ENCODE peak calls at places on chromosomes 5 and 9, in eight cellular contexts. P is heart right ventricle, R is stomach, S is lower leg skin, H is IMR-90, Z is HAP-1, T is aorta, W is HCT116. L is an unnamed sample.

GRCh38 chr9:92762781-92763708 is 1.6 kb downstream of the BICD2 start:
- DNase-seq in P (no peak), R (no peak), S (peak), H (no peak), Z (no peak), T (no peak), W (no peak), L (no peak)

GRCh38 chr9:122379340-122379739 is 8.5 kb downstream of the PTGS1 start:
- DNase-seq in P (no peak), R (no peak), S (peak), H (no peak), Z (no peak), T (no peak), W (no peak), L (no peak)

GRCh38 chr5:4188704-4189103 is 593.1 kb downstream of the IRX1 start:
- DNase-seq in P (no peak), R (no peak), S (no peak), H (no peak), Z (no peak), T (no peak), W (no peak), L (no peak)

GRCh38 chr5:6827815-6828214 is 114.6 kb downstream of the TENT4A start:
- DNase-seq in P (no peak), R (no peak), S (no peak), H (no peak), Z (no peak), T (no peak), W (no peak), L (no peak)

GRCh38 chr5:53893626-53894025 is 333.2 kb downstream of the NDUFS4 start:
- DNase-seq in P (no peak), R (no peak), S (no peak), H (no peak), Z (no peak), T (no peak), W (no peak), L (no peak)

GRCh38 chr5:151108566-151108965 is 27.7 kb upstream of the TNIP1 start:
- DNase-seq in P (no peak), R (no peak), S (no peak), H (no peak), Z (no peak), T (no peak), W (no peak), L (peak)

GRCh38 chr9:111969622-111970021 is 73.0 kb downstream of the UGCG start:
- DNase-seq in P (no peak), R (no peak), S (no peak), H (no peak), Z (no peak), T (no peak), W (no peak), L (no peak)

GRCh38 chr5:87924451-87924850 is 344.2 kb downstream of the TMEM161B start:
- DNase-seq in P (no peak), R (no peak), S (no peak), H (no peak), Z (no peak), T (no peak), W (no peak), L (no peak)

GRCh38 chr5:14417792-14418765 is 163.5 kb upstream of the OTULINL start:
- DNase-seq in P (no peak), R (no peak), S (no peak), H (peak), Z (no peak), T (no peak), W (no peak), L (no peak)

GRCh38 chr9:114465906-114466900 is 39.1 kb downstream of the WHRN start:
- DNase-seq in P (no peak), R (peak), S (peak), H (no peak), Z (no peak), T (no peak), W (no peak), L (no peak)

GRCh38 chr9:91810286-91810905 is 139.6 kb downstream of the ROR2 start:
- DNase-seq in P (no peak), R (no peak), S (peak), H (no peak), Z (no peak), T (no peak), W (no peak), L (peak)

GRCh38 chr5:31196309-31196708 is 2.8 kb downstream of the CDH6 start:
- DNase-seq in P (no peak), R (no peak), S (no peak), H (peak), Z (peak), T (no peak), W (no peak), L (no peak)

GRCh38 chr9:87447547-87448432 is 49.9 kb upstream of the DAPK1 start:
- DNase-seq in P (no peak), R (no peak), S (no peak), H (no peak), Z (no peak), T (no peak), W (no peak), L (no peak)

GRCh38 chr9:86353591-86354047 is 591 bp downstream of the TUT7 start:
- DNase-seq in P (no peak), R (peak), S (no peak), H (no peak), Z (peak), T (no peak), W (no peak), L (no peak)

GRCh38 chr9:114551750-114552685 is 35.6 kb upstream of the ATP6V1G1 start:
- DNase-seq in P (peak), R (no peak), S (no peak), H (peak), Z (no peak), T (peak), W (peak), L (peak)

GRCh38 chr5:115262066-115262404 is 642 bp downstream of the PGGT1B start:
- DNase-seq in P (no peak), R (no peak), S (no peak), H (peak), Z (peak), T (no peak), W (no peak), L (no peak)

GRCh38 chr5:68681929-68682328 is 411.9 kb upstream of the SLC30A5 start:
- DNase-seq in P (no peak), R (no peak), S (no peak), H (no peak), Z (no peak), T (no peak), W (no peak), L (no peak)

GRCh38 chr9:27565669-27566068 is 7.6 kb downstream of the C9orf72 start:
- DNase-seq in P (no peak), R (no peak), S (no peak), H (no peak), Z (no peak), T (no peak), W (no peak), L (no peak)

GRCh38 chr9:28770827-28771226 is 1197.5 kb upstream of the C9orf72 start:
- DNase-seq in P (no peak), R (no peak), S (no peak), H (no peak), Z (no peak), T (no peak), W (no peak), L (no peak)

GRCh38 chr5:149002761-149003689 is 59.8 kb downstream of the SH3TC2 start:
- DNase-seq in P (no peak), R (no peak), S (no peak), H (peak), Z (no peak), T (no peak), W (no peak), L (no peak)

GRCh38 chr9:93675336-93676150 is 99.2 kb downstream of the PHF2 start:
- DNase-seq in P (peak), R (peak), S (peak), H (no peak), Z (no peak), T (peak), W (no peak), L (peak)

GRCh38 chr9:118401551-118401950 is 697.3 kb downstream of the TLR4 start:
- DNase-seq in P (no peak), R (no peak), S (no peak), H (no peak), Z (no peak), T (no peak), W (no peak), L (no peak)
- H3K4me3 ChIP-seq in P (no peak), R (no peak), S (no peak), H (no peak), Z (no peak), T (no peak), W (no peak), L (no peak)

GRCh38 chr9:131834721-131835120 is 94.8 kb upstream of the RAPGEF1 start:
- DNase-seq in P (no peak), R (no peak), S (no peak), H (no peak), Z (no peak), T (no peak), W (no peak), L (no peak)
- H3K4me3 ChIP-seq in P (no peak), R (no peak), S (no peak), H (no peak), Z (no peak), T (no peak), W (no peak), L (peak)

GRCh38 chr9:77909306-77909705 is 122.3 kb downstream of the GNAQ start:
- DNase-seq in P (no peak), R (no peak), S (no peak), H (no peak), Z (no peak), T (no peak), W (no peak), L (no peak)
- H3K4me3 ChIP-seq in P (no peak), R (no peak), S (no peak), H (no peak), Z (no peak), T (no peak), W (no peak), L (no peak)

GRCh38 chr5:17216974-17217325 is 481 bp upstream of the BASP1 start:
- DNase-seq in P (peak), R (no peak), S (peak), H (peak), Z (peak), T (peak), W (no peak), L (no peak)

GRCh38 chr5:17219006-17219422 is 1.6 kb downstream of the BASP1 start:
- DNase-seq in P (no peak), R (no peak), S (no peak), H (no peak), Z (peak), T (peak), W (no peak), L (no peak)

GRCh38 chr5:17218353-17219005 is 1.0 kb downstream of the BASP1 start:
- DNase-seq in P (peak), R (no peak), S (peak), H (peak), Z (peak), T (peak), W (no peak), L (no peak)

GRCh38 chr5:17217421-17218352 is at the start of gene BASP1:
- DNase-seq in P (peak), R (peak), S (peak), H (peak), Z (peak), T (peak), W (no peak), L (peak)

DNA sequence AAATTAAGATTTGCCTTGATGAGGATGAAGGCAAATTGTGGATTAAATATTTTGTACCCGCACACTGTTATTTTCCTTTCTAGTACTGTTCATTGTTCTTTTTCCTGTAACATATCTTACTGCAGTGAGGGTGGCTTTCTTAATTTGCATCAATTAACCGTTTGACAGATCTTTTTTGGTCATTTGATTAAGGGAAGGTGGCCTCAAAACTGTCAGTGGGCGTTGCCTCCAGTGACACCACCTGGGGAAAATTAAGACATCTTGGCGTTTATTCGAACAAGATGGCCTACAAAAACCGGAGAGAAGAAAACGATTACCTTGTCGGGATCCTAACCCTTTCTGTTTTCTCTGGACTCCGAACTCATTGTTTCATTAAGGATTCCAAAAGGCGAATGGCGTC is 2.0 kb downstream of the BASP1 start:
- DNase-seq in P (no peak), R (no peak), S (no peak), H (no peak), Z (no peak), T (no peak), W (no peak), L (no peak)
- H3K4me3 ChIP-seq in P (no peak), R (no peak), S (no peak), H (peak), Z (peak), T (no peak), W (no peak), L (no peak)

GRCh38 chr9:83535736-83536135 is 2.5 kb downstream of the FRMD3 start:
- DNase-seq in P (no peak), R (no peak), S (no peak), H (no peak), Z (no peak), T (no peak), W (no peak), L (no peak)

GRCh38 chr9:83538172-83538889 is at the start of gene FRMD3:
- DNase-seq in P (peak), R (peak), S (peak), H (peak), Z (no peak), T (peak), W (peak), L (peak)

GRCh38 chr9:83536332-83536731 is 1.9 kb downstream of the FRMD3 start:
- DNase-seq in P (no peak), R (no peak), S (no peak), H (no peak), Z (no peak), T (no peak), W (no peak), L (no peak)

GRCh38 chr9:83537331-83538171 is 650 bp downstream of the FRMD3 start:
- DNase-seq in P (peak), R (no peak), S (no peak), H (no peak), Z (no peak), T (no peak), W (no peak), L (no peak)

DNA sequence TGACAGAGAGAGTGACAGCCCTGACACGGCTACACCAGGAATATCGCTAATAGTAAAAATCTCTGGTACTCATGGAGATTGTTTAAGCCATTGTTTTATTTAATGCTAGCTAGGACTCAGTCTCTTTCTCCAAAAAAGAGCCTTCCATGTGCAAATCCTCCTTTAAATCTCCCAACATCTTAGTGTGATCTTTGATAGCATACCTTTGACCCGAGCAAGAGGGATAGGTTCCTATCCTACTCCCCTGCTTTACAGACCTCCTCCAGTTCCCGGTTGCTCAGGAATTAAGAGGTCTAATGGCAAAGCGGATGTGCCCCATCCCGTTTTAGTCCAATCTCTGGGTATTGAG is 663 bp upstream of the FRMD3 start:
- DNase-seq in P (no peak), R (no peak), S (no peak), H (no peak), Z (no peak), T (no peak), W (no peak), L (no peak)
- H3K4me3 ChIP-seq in P (peak), R (peak), S (peak), H (peak), Z (peak), T (no peak), W (peak), L (peak)

DNA sequence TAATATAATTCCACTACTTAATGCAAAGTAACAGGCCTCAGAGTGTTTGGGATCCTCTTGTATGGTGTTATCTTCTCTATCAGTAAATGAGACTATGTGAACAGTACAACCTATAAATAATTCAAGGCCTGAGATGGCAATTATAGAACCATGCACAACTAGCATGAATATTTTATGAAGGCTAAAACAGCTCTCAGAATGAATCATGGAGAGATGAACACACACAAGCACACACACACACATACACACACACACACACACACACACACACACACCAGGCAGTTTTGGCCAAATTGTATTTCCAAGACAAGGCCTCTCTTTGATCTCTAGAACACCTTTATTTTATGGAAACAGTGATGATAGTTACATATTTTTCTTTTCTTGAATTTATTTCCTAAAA is 224.9 kb downstream of the EBF1 start:
- DNase-seq in P (no peak), R (no peak), S (no peak), H (no peak), Z (no peak), T (no peak), W (no peak), L (no peak)
- H3K4me3 ChIP-seq in P (no peak), R (no peak), S (no peak), H (no peak), Z (no peak), T (no peak), W (no peak), L (no peak)

DNA sequence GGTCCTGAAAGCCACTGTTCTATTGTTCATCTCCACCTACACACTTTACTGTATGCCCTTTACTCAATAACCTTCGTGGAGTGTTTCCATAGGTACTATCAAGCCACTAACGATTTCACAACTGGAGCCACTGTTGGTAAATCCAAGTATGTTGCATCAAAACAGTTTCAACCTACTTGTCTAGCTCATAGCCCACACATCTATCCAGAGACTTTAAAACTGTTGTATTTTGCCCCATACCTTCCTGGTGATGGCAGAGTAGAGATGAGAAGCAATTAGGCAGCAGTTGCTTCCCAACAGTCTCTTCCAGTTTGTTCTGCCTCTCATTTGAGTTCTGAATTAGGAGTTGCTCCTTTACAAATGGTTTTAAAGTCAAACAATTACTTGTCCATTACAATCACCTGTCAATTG is 607 bp downstream of the FAXDC2 start:
- DNase-seq in P (no peak), R (no peak), S (no peak), H (peak), Z (no peak), T (no peak), W (no peak), L (no peak)
- H3K4me3 ChIP-seq in P (peak), R (peak), S (peak), H (peak), Z (no peak), T (peak), W (no peak), L (peak)